ENCODE peak calls at places on chromosomes 12 and 14, in six cellular contexts. C is right lobe of liver, S is breast epithelium, A is A549, L is ovary, G is heart left ventricle. D is an unnamed sample.
A peak's percentile ranks its signal among the peaks of the same experiment; 100 is the strongest.

GRCh38 chr12:80636832-80637231 is 70.6 kb upstream of the MYF6 start:
- DNase-seq in C (no peak), S (no peak), A (no peak), L (no peak), G (no peak), D (no peak)

GRCh38 chr12:4168041-4168440 is 105.5 kb upstream of the CCND2 start:
- DNase-seq in C (no peak), S (no peak), A (no peak), L (no peak), G (no peak), D (no peak)

GRCh38 chr14:67875175-67876006 is 55.8 kb downstream of the RAD51B start:
- DNase-seq in C (no peak), S (no peak), A (no peak), L (no peak), G (no peak), D (no peak)

GRCh38 chr12:132731574-132731973 is 20.9 kb downstream of the PGAM5 start:
- DNase-seq in C (no peak), S (no peak), A (no peak), L (no peak), G (peak; percentile 8), D (no peak)

GRCh38 chr12:34607520-34608195 is 585.4 kb downstream of the ALG10 start:
- DNase-seq in C (peak; percentile 7), S (no peak), A (no peak), L (no peak), G (peak; percentile 61), D (no peak)

GRCh38 chr14:70698288-70698687 is 56.6 kb downstream of the TTC9 start:
- DNase-seq in C (no peak), S (no peak), A (peak; percentile 56), L (no peak), G (no peak), D (no peak)

GRCh38 chr12:65055874-65056273 is 65.2 kb downstream of the WIF1 start:
- DNase-seq in C (no peak), S (no peak), A (no peak), L (no peak), G (no peak), D (no peak)

GRCh38 chr14:58805057-58805456 is 167.3 kb downstream of the DACT1 start:
- DNase-seq in C (no peak), S (no peak), A (no peak), L (no peak), G (no peak), D (no peak)

GRCh38 chr12:45978108-45978507 is 12.3 kb downstream of the SCAF11 start:
- DNase-seq in C (no peak), S (no peak), A (no peak), L (no peak), G (no peak), D (no peak)

GRCh38 chr12:4119157-4119761 is 154.3 kb upstream of the CCND2 start:
- DNase-seq in C (no peak), S (no peak), A (no peak), L (no peak), G (no peak), D (no peak)

GRCh38 chr12:107564946-107565345 is 120.7 kb upstream of the PWP1 start:
- DNase-seq in C (no peak), S (no peak), A (peak; percentile 51), L (no peak), G (no peak), D (no peak)

GRCh38 chr14:27186048-27186447 is 588.2 kb upstream of the NOVA1 start:
- DNase-seq in C (no peak), S (no peak), A (no peak), L (no peak), G (no peak), D (no peak)
- H3K4me1 ChIP-seq in C (no peaks in the 10 kb centered on the region), S (no peaks in the 10 kb centered on the region), A (no peaks in the 10 kb centered on the region), L (no peaks in the 10 kb centered on the region), G (no peaks in the 10 kb centered on the region), D (no peaks in the 10 kb centered on the region)

DNA sequence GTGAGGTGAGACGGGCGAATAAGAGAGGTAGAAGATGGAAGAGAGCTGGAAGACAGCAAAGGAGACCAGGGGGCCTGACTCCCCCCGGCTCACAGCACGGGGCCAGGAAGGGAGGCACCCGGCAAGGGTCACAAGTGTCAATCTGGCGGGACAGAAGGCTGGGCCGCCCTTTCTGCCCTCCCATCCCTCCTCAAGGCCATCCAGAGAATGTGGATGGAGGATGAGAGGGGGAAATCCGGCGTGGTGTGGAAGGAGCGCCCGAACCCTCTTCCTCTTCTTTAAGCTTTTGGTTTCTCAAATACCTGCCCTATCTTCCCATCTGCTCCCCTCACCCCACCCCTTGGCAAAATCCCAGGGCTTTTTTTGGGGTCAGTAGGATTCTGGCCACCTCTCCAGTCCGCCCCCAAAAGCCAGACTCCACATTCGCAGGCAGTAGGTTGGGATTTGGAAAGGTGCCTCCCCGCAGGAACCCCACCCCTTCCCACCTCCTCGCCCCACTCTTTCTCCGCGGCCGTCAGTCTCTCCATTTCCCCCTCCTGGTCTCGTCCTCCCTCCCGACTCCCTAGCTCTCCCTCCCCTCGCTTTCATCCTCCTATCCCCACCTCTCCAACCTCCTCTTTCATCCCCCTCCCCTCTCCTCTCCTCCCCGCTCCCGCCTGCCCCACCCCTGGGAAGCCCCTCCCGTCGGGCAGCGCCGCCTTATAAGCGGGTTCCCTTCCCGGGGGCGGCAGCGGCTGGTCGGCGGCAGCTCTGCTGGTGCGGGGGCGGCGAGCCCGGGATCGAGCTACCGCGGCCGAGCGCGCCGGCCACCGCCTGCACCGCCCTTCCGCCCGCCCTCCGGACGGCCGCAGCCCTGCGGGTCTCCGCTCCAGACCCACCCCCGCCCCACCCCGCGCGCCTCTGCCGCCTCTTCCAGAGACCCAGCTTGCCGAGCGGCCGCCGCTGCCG is at the start of gene PTMS:
- DNase-seq in C (peak; percentile 93), S (peak; percentile 90), A (peak; percentile 99), L (peak; percentile 91), G (peak; percentile 94), D (peak; percentile 32)
- TF ChIP-seq POLR2A in C (peak; percentile 92), S (peak; percentile 49), A (peak; percentile 100), L (peak; percentile 88), G (no peak), D (peak; percentile 23)

DNA sequence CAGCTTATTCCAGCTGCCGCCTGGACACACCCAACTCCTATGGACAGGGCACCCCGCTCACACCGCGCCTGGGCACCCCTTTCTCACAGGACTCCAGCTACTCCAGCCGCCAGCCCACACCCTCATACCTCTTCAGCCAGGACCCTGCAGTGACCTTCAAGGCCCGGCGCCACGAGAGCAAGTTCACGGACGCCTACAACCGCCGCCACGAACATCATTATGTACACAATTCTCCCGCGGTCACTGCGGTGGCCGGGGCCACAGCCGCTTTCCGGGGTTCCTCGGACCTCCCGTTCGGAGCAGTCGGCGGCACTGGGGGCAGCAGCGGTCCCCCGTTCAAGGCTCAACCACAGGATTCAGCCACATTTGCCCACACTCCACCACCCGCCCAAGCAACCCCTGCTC is 5.9 kb downstream of the SETD1B start:
- DNase-seq in C (peak; percentile 19), S (no peak), A (no peak), L (no peak), G (no peak), D (no peak)
- H3K4me1 ChIP-seq in C (peaks cover 53% of the 10 kb centered on the region), S (peaks cover 26% of the 10 kb centered on the region), A (peaks cover 50% of the 10 kb centered on the region), L (peaks cover 8% of the 10 kb centered on the region), G (peaks cover 69% of the 10 kb centered on the region), D (peaks cover 59% of the 10 kb centered on the region)

DNA sequence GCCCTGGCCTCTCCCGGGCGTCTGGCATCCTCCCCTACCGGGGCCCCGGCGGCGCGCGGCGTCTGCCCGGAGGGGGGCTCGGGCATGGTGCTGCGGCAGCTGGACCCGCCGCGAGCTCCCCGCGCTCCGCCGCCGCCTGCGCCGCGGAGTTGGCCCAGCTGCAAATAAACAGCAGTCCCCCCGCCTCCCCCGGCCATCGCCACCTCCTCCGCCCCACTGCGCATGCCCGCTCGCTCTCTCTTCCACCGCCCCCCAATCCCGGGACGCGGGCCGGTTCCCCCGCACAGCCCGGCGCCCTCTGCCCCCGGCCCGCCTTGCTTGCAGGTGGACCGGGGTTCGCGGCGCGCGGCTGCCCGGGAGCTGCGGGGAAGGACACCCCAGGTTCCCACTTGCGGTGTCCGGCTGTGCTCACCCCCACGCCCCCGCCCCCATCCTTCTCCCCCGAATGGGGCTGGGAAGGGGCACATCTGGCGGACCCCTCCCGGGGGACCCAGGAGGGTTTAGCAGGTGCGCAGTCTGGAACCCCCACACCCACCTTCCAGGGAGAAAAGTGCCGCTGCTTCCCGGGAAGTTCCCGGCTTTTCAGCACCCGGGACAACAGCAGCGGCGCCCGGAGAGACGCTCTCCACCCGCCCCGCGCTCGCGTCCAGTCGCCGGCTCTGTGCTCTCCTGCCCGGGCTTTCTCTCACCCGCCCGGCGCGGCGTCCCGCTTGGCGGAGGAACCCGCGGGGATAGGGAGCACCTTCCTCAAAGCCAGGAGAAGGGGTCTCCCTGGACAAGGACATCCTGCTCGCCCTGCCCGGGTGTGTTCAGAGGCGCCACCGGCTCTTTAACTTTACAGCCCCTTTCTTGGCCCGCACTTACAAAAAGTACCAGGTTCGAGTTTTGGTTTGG is at the start of gene TMTC1:
- DNase-seq in C (peak; percentile 87), S (no peak), A (no peak), L (peak; percentile 90), G (peak; percentile 91), D (no peak)
- TF ChIP-seq POLR2A in C (no peak), S (no peak), A (no peak), L (peak; percentile 66), G (no peak), D (no peak)

GRCh38 chr12:612886-613285 is 50.4 kb downstream of the NINJ2 start:
- DNase-seq in C (no peak), S (no peak), A (no peak), L (no peak), G (no peak), D (no peak)
- H3K4me1 ChIP-seq in C (peaks cover 51% of the 10 kb centered on the region), S (no peaks in the 10 kb centered on the region), A (peaks cover 29% of the 10 kb centered on the region), L (no peaks in the 10 kb centered on the region), G (peaks cover 52% of the 10 kb centered on the region), D (peaks cover 7% of the 10 kb centered on the region)